ENCODE peak calls at places on chromosomes 5 and 9, in ten cellular contexts. U is stimulated activated CD8-positive, alpha-beta memory T cell treated with anti-CD3 and anti-CD28 coated beads, Interleukin-15, amount 100 ng/mL, for 24 hours; S is body of pancreas; Y is hypothalamus; R is dorsolateral prefrontal cortex; L is effector memory CD4-positive, alpha-beta T cell; M is mucosa of descending colon; T is T-helper 1 cell; N is CD4-positive, CD25-positive, alpha-beta regulatory T cell; Q is cardiac fibroblast. K is an unnamed sample.
A peak's percentile ranks its signal among the peaks of the same experiment; 100 is the strongest.

GRCh38 chr5:134651531-134651930 is 2.9 kb downstream of the SEC24A start:
- DNase-seq in Y (no peak), N (no peak), M (no peak), T (no peak), Q (peak; percentile 11), S (no peak), U (no peak), L (no peak), R (no peak), K (no peak)

GRCh38 chr9:13491138-13491492 is 211.6 kb upstream of the MPDZ start:
- DNase-seq in Q (peak; percentile 44), N (no peak), Y (no peak), S (no peak), L (no peak), T (no peak), R (no peak), U (no peak), M (no peak), K (no peak)

GRCh38 chr9:125889524-125890473 is 142.6 kb downstream of the PBX3 start:
- DNase-seq in S (peak; percentile 18), Q (peak; percentile 71), Y (peak; percentile 53), R (peak; percentile 59), M (peak; percentile 47), T (no peak), U (peak; percentile 2), N (peak; percentile 7), L (peak; percentile 8), K (peak; percentile 74)

GRCh38 chr5:125004009-125004408 is 257.6 kb upstream of the ZNF608 start:
- DNase-seq in T (no peak), L (no peak), M (no peak), U (no peak), Q (no peak), Y (no peak), N (no peak), R (no peak), S (no peak), K (no peak)

GRCh38 chr5:29389993-29390392 is 1803.5 kb upstream of the CDH6 start:
- DNase-seq in Q (no peak), N (no peak), S (no peak), M (no peak), R (no peak), U (no peak), Y (no peak), L (no peak), T (no peak), K (no peak)

GRCh38 chr5:129904667-129905466 is 602 bp downstream of the CHSY3 start:
- DNase-seq in L (no peak), M (no peak), U (no peak), R (peak; percentile 27), Y (no peak), Q (peak; percentile 25), T (no peak), N (no peak), S (peak; percentile 15), K (peak; percentile 58)

GRCh38 chr5:159033351-159033657 is 66.4 kb downstream of the EBF1 start:
- DNase-seq in Q (peak; percentile 59), N (no peak), L (no peak), R (no peak), M (no peak), Y (no peak), U (no peak), T (no peak), S (no peak), K (no peak)

GRCh38 chr9:18437315-18438200 is 36.4 kb upstream of the ADAMTSL1 start:
- DNase-seq in Y (no peak), T (no peak), S (peak; percentile 27), L (no peak), Q (peak; percentile 49), M (no peak), N (no peak), R (no peak), U (no peak), K (no peak)

GRCh38 chr5:132461671-132462070 is 28.9 kb downstream of the IRF1 start:
- DNase-seq in U (no peak), L (no peak), T (no peak), S (no peak), Y (no peak), R (no peak), Q (no peak), M (no peak), N (no peak), K (no peak)

GRCh38 chr9:25733336-25733982 is 55.2 kb upstream of the TUSC1 start:
- DNase-seq in T (no peak), R (no peak), U (no peak), L (no peak), M (no peak), Y (no peak), S (peak; percentile 31), N (no peak), Q (no peak), K (no peak)

GRCh38 chr5:73637565-73637964 is 11.6 kb downstream of the ARHGEF28 start:
- DNase-seq in U (no peak), T (no peak), Y (no peak), R (no peak), S (no peak), L (no peak), M (no peak), N (no peak), Q (no peak), K (no peak)

GRCh38 chr9:136880651-136881050 is 5.7 kb upstream of the TRAF2 start:
- DNase-seq in Y (no peak), R (no peak), M (no peak), U (no peak), S (no peak), N (no peak), T (no peak), Q (no peak), L (no peak), K (no peak)